ENCODE peak calls at places on chromosome 20, in ten cellular contexts. One of them, this sample, is unnamed.

GRCh38 chr20:47821481-47822100 is 36.3 kb upstream of the SULF2 start:
- DNase-seq in HFFc6: no peak
- DNase-seq in stimulated activated CD4-positive, alpha-beta T cell treated with anti-CD3 and anti-CD28 coated beads, Interleukin-2, amount 100 ng/mL, for 4 hours: no peak
- DNase-seq in heart right ventricle: no peak
- DNase-seq in fibroblast of pulmonary artery: no peak
- DNase-seq in hypothalamus: no peak
- DNase-seq in stimulated activated CD8-positive, alpha-beta memory T cell treated with anti-CD3 and anti-CD28 coated beads, Interleukin-2, amount 100 ng/mL, for 1 hour: no peak
- DNase-seq in Karpas-422: no peak
- DNase-seq in NCI-H1105: no peak
- DNase-seq in dorsolateral prefrontal cortex: no peak
- DNase-seq in this sample: no peak

GRCh38 chr20:36924167-36925045 is 27.1 kb downstream of the SAMHD1 start:
- DNase-seq in dorsolateral prefrontal cortex: no peak
- DNase-seq in NCI-H1105: no peak
- DNase-seq in HFFc6: no peak
- DNase-seq in stimulated activated CD4-positive, alpha-beta T cell treated with anti-CD3 and anti-CD28 coated beads, Interleukin-2, amount 100 ng/mL, for 4 hours: no peak
- DNase-seq in Karpas-422: peak
- DNase-seq in fibroblast of pulmonary artery: no peak
- DNase-seq in heart right ventricle: no peak
- DNase-seq in hypothalamus: no peak
- DNase-seq in stimulated activated CD8-positive, alpha-beta memory T cell treated with anti-CD3 and anti-CD28 coated beads, Interleukin-2, amount 100 ng/mL, for 1 hour: no peak
- DNase-seq in this sample: no peak

GRCh38 chr20:9978395-9979004 is 56.3 kb upstream of the ANKEF1 start:
- DNase-seq in heart right ventricle: peak
- DNase-seq in Karpas-422: peak
- DNase-seq in dorsolateral prefrontal cortex: no peak
- DNase-seq in stimulated activated CD8-positive, alpha-beta memory T cell treated with anti-CD3 and anti-CD28 coated beads, Interleukin-2, amount 100 ng/mL, for 1 hour: no peak
- DNase-seq in stimulated activated CD4-positive, alpha-beta T cell treated with anti-CD3 and anti-CD28 coated beads, Interleukin-2, amount 100 ng/mL, for 4 hours: peak
- DNase-seq in fibroblast of pulmonary artery: peak
- DNase-seq in HFFc6: peak
- DNase-seq in hypothalamus: peak
- DNase-seq in NCI-H1105: peak
- DNase-seq in this sample: peak

GRCh38 chr20:46767127-46767761 is 57.8 kb downstream of the SLC2A10 start:
- DNase-seq in HFFc6: peak
- DNase-seq in fibroblast of pulmonary artery: peak
- DNase-seq in stimulated activated CD8-positive, alpha-beta memory T cell treated with anti-CD3 and anti-CD28 coated beads, Interleukin-2, amount 100 ng/mL, for 1 hour: no peak
- DNase-seq in dorsolateral prefrontal cortex: no peak
- DNase-seq in hypothalamus: no peak
- DNase-seq in stimulated activated CD4-positive, alpha-beta T cell treated with anti-CD3 and anti-CD28 coated beads, Interleukin-2, amount 100 ng/mL, for 4 hours: no peak
- DNase-seq in heart right ventricle: no peak
- DNase-seq in Karpas-422: peak
- DNase-seq in NCI-H1105: peak
- DNase-seq in this sample: peak

GRCh38 chr20:24136659-24137246 is 148.2 kb upstream of the GGTLC1 start:
- DNase-seq in stimulated activated CD8-positive, alpha-beta memory T cell treated with anti-CD3 and anti-CD28 coated beads, Interleukin-2, amount 100 ng/mL, for 1 hour: no peak
- DNase-seq in fibroblast of pulmonary artery: no peak
- DNase-seq in Karpas-422: no peak
- DNase-seq in HFFc6: no peak
- DNase-seq in dorsolateral prefrontal cortex: no peak
- DNase-seq in hypothalamus: no peak
- DNase-seq in NCI-H1105: no peak
- DNase-seq in stimulated activated CD4-positive, alpha-beta T cell treated with anti-CD3 and anti-CD28 coated beads, Interleukin-2, amount 100 ng/mL, for 4 hours: no peak
- DNase-seq in heart right ventricle: no peak
- DNase-seq in this sample: no peak

GRCh38 chr20:39112196-39112743 is 150.1 kb downstream of the DHX35 start:
- DNase-seq in stimulated activated CD8-positive, alpha-beta memory T cell treated with anti-CD3 and anti-CD28 coated beads, Interleukin-2, amount 100 ng/mL, for 1 hour: no peak
- DNase-seq in dorsolateral prefrontal cortex: peak
- DNase-seq in heart right ventricle: peak
- DNase-seq in NCI-H1105: peak
- DNase-seq in hypothalamus: peak
- DNase-seq in Karpas-422: peak
- DNase-seq in fibroblast of pulmonary artery: peak
- DNase-seq in stimulated activated CD4-positive, alpha-beta T cell treated with anti-CD3 and anti-CD28 coated beads, Interleukin-2, amount 100 ng/mL, for 4 hours: no peak
- DNase-seq in HFFc6: peak
- DNase-seq in this sample: peak

GRCh38 chr20:48156521-48156920 is 371.2 kb upstream of the SULF2 start:
- DNase-seq in stimulated activated CD4-positive, alpha-beta T cell treated with anti-CD3 and anti-CD28 coated beads, Interleukin-2, amount 100 ng/mL, for 4 hours: no peak
- DNase-seq in heart right ventricle: no peak
- DNase-seq in fibroblast of pulmonary artery: no peak
- DNase-seq in Karpas-422: no peak
- DNase-seq in HFFc6: no peak
- DNase-seq in NCI-H1105: no peak
- DNase-seq in hypothalamus: no peak
- DNase-seq in stimulated activated CD8-positive, alpha-beta memory T cell treated with anti-CD3 and anti-CD28 coated beads, Interleukin-2, amount 100 ng/mL, for 1 hour: no peak
- DNase-seq in dorsolateral prefrontal cortex: no peak
- DNase-seq in this sample: no peak

GRCh38 chr20:62387993-62388635 is 1.2 kb downstream of the RPS21 start:
- DNase-seq in fibroblast of pulmonary artery: no peak
- DNase-seq in hypothalamus: no peak
- DNase-seq in stimulated activated CD8-positive, alpha-beta memory T cell treated with anti-CD3 and anti-CD28 coated beads, Interleukin-2, amount 100 ng/mL, for 1 hour: no peak
- DNase-seq in NCI-H1105: no peak
- DNase-seq in dorsolateral prefrontal cortex: no peak
- DNase-seq in heart right ventricle: no peak
- DNase-seq in HFFc6: no peak
- DNase-seq in Karpas-422: no peak
- DNase-seq in stimulated activated CD4-positive, alpha-beta T cell treated with anti-CD3 and anti-CD28 coated beads, Interleukin-2, amount 100 ng/mL, for 4 hours: no peak
- DNase-seq in this sample: no peak

GRCh38 chr20:50727792-50728485 is 3.4 kb upstream of the PARD6B start:
- DNase-seq in HFFc6: no peak
- DNase-seq in hypothalamus: no peak
- DNase-seq in stimulated activated CD4-positive, alpha-beta T cell treated with anti-CD3 and anti-CD28 coated beads, Interleukin-2, amount 100 ng/mL, for 4 hours: no peak
- DNase-seq in fibroblast of pulmonary artery: no peak
- DNase-seq in heart right ventricle: no peak
- DNase-seq in Karpas-422: no peak
- DNase-seq in stimulated activated CD8-positive, alpha-beta memory T cell treated with anti-CD3 and anti-CD28 coated beads, Interleukin-2, amount 100 ng/mL, for 1 hour: no peak
- DNase-seq in dorsolateral prefrontal cortex: no peak
- DNase-seq in NCI-H1105: no peak
- DNase-seq in this sample: no peak

GRCh38 chr20:54219751-54220426 is 12.0 kb downstream of the PFDN4 start:
- DNase-seq in hypothalamus: no peak
- DNase-seq in heart right ventricle: no peak
- DNase-seq in fibroblast of pulmonary artery: peak
- DNase-seq in HFFc6: peak
- DNase-seq in NCI-H1105: no peak
- DNase-seq in stimulated activated CD8-positive, alpha-beta memory T cell treated with anti-CD3 and anti-CD28 coated beads, Interleukin-2, amount 100 ng/mL, for 1 hour: no peak
- DNase-seq in stimulated activated CD4-positive, alpha-beta T cell treated with anti-CD3 and anti-CD28 coated beads, Interleukin-2, amount 100 ng/mL, for 4 hours: no peak
- DNase-seq in Karpas-422: peak
- DNase-seq in dorsolateral prefrontal cortex: no peak
- DNase-seq in this sample: no peak

GRCh38 chr20:38843346-38843745 is 37.8 kb downstream of the PPP1R16B start:
- DNase-seq in hypothalamus: no peak
- DNase-seq in fibroblast of pulmonary artery: no peak
- DNase-seq in heart right ventricle: no peak
- DNase-seq in Karpas-422: no peak
- DNase-seq in NCI-H1105: no peak
- DNase-seq in stimulated activated CD8-positive, alpha-beta memory T cell treated with anti-CD3 and anti-CD28 coated beads, Interleukin-2, amount 100 ng/mL, for 1 hour: peak
- DNase-seq in stimulated activated CD4-positive, alpha-beta T cell treated with anti-CD3 and anti-CD28 coated beads, Interleukin-2, amount 100 ng/mL, for 4 hours: peak
- DNase-seq in dorsolateral prefrontal cortex: no peak
- DNase-seq in HFFc6: no peak
- DNase-seq in this sample: no peak

GRCh38 chr20:35511814-35512420 is 17.5 kb downstream of the C20orf173 start:
- DNase-seq in NCI-H1105: peak
- DNase-seq in dorsolateral prefrontal cortex: peak
- DNase-seq in Karpas-422: peak
- DNase-seq in stimulated activated CD8-positive, alpha-beta memory T cell treated with anti-CD3 and anti-CD28 coated beads, Interleukin-2, amount 100 ng/mL, for 1 hour: no peak
- DNase-seq in fibroblast of pulmonary artery: peak
- DNase-seq in stimulated activated CD4-positive, alpha-beta T cell treated with anti-CD3 and anti-CD28 coated beads, Interleukin-2, amount 100 ng/mL, for 4 hours: no peak
- DNase-seq in HFFc6: peak
- DNase-seq in heart right ventricle: no peak
- DNase-seq in hypothalamus: peak
- DNase-seq in this sample: peak

GRCh38 chr20:15561707-15562106 is 1011.5 kb downstream of the KIF16B start:
- DNase-seq in Karpas-422: no peak
- DNase-seq in stimulated activated CD8-positive, alpha-beta memory T cell treated with anti-CD3 and anti-CD28 coated beads, Interleukin-2, amount 100 ng/mL, for 1 hour: no peak
- DNase-seq in heart right ventricle: no peak
- DNase-seq in dorsolateral prefrontal cortex: peak
- DNase-seq in HFFc6: no peak
- DNase-seq in stimulated activated CD4-positive, alpha-beta T cell treated with anti-CD3 and anti-CD28 coated beads, Interleukin-2, amount 100 ng/mL, for 4 hours: no peak
- DNase-seq in hypothalamus: peak
- DNase-seq in fibroblast of pulmonary artery: no peak
- DNase-seq in NCI-H1105: no peak
- DNase-seq in this sample: no peak

GRCh38 chr20:43537921-43538854 is 20.6 kb upstream of the SGK2 start:
- DNase-seq in NCI-H1105: peak
- DNase-seq in stimulated activated CD8-positive, alpha-beta memory T cell treated with anti-CD3 and anti-CD28 coated beads, Interleukin-2, amount 100 ng/mL, for 1 hour: peak
- DNase-seq in fibroblast of pulmonary artery: peak
- DNase-seq in dorsolateral prefrontal cortex: peak
- DNase-seq in HFFc6: peak
- DNase-seq in heart right ventricle: peak
- DNase-seq in Karpas-422: peak
- DNase-seq in hypothalamus: peak
- DNase-seq in stimulated activated CD4-positive, alpha-beta T cell treated with anti-CD3 and anti-CD28 coated beads, Interleukin-2, amount 100 ng/mL, for 4 hours: peak
- DNase-seq in this sample: peak

GRCh38 chr20:49306903-49307336 is 29.1 kb upstream of the ZNFX1 start:
- DNase-seq in HFFc6: no peak
- DNase-seq in NCI-H1105: peak
- DNase-seq in stimulated activated CD8-positive, alpha-beta memory T cell treated with anti-CD3 and anti-CD28 coated beads, Interleukin-2, amount 100 ng/mL, for 1 hour: no peak
- DNase-seq in heart right ventricle: no peak
- DNase-seq in stimulated activated CD4-positive, alpha-beta T cell treated with anti-CD3 and anti-CD28 coated beads, Interleukin-2, amount 100 ng/mL, for 4 hours: no peak
- DNase-seq in dorsolateral prefrontal cortex: no peak
- DNase-seq in Karpas-422: no peak
- DNase-seq in hypothalamus: no peak
- DNase-seq in fibroblast of pulmonary artery: no peak
- DNase-seq in this sample: no peak

GRCh38 chr20:32190608-32191415 is 16.7 kb downstream of the PLAGL2 start:
- DNase-seq in stimulated activated CD8-positive, alpha-beta memory T cell treated with anti-CD3 and anti-CD28 coated beads, Interleukin-2, amount 100 ng/mL, for 1 hour: no peak
- DNase-seq in NCI-H1105: peak
- DNase-seq in heart right ventricle: no peak
- DNase-seq in Karpas-422: no peak
- DNase-seq in hypothalamus: no peak
- DNase-seq in dorsolateral prefrontal cortex: no peak
- DNase-seq in stimulated activated CD4-positive, alpha-beta T cell treated with anti-CD3 and anti-CD28 coated beads, Interleukin-2, amount 100 ng/mL, for 4 hours: no peak
- DNase-seq in fibroblast of pulmonary artery: no peak
- DNase-seq in HFFc6: no peak
- DNase-seq in this sample: no peak

GRCh38 chr20:8932192-8933150 is 136.4 kb upstream of the PLCB4 start:
- DNase-seq in fibroblast of pulmonary artery: peak
- DNase-seq in dorsolateral prefrontal cortex: no peak
- DNase-seq in NCI-H1105: no peak
- DNase-seq in stimulated activated CD8-positive, alpha-beta memory T cell treated with anti-CD3 and anti-CD28 coated beads, Interleukin-2, amount 100 ng/mL, for 1 hour: no peak
- DNase-seq in HFFc6: peak
- DNase-seq in Karpas-422: no peak
- DNase-seq in stimulated activated CD4-positive, alpha-beta T cell treated with anti-CD3 and anti-CD28 coated beads, Interleukin-2, amount 100 ng/mL, for 4 hours: no peak
- DNase-seq in hypothalamus: no peak
- DNase-seq in heart right ventricle: peak
- DNase-seq in this sample: no peak

GRCh38 chr20:10239954-10240353 is 21.3 kb downstream of the SNAP25 start:
- DNase-seq in HFFc6: no peak
- DNase-seq in stimulated activated CD8-positive, alpha-beta memory T cell treated with anti-CD3 and anti-CD28 coated beads, Interleukin-2, amount 100 ng/mL, for 1 hour: no peak
- DNase-seq in hypothalamus: no peak
- DNase-seq in Karpas-422: no peak
- DNase-seq in fibroblast of pulmonary artery: peak
- DNase-seq in heart right ventricle: no peak
- DNase-seq in NCI-H1105: peak
- DNase-seq in dorsolateral prefrontal cortex: peak
- DNase-seq in stimulated activated CD4-positive, alpha-beta T cell treated with anti-CD3 and anti-CD28 coated beads, Interleukin-2, amount 100 ng/mL, for 4 hours: no peak
- DNase-seq in this sample: peak

GRCh38 chr20:24780648-24781047 is 168.4 kb upstream of the CST7 start:
- DNase-seq in HFFc6: no peak
- DNase-seq in stimulated activated CD4-positive, alpha-beta T cell treated with anti-CD3 and anti-CD28 coated beads, Interleukin-2, amount 100 ng/mL, for 4 hours: no peak
- DNase-seq in Karpas-422: no peak
- DNase-seq in heart right ventricle: no peak
- DNase-seq in dorsolateral prefrontal cortex: no peak
- DNase-seq in stimulated activated CD8-positive, alpha-beta memory T cell treated with anti-CD3 and anti-CD28 coated beads, Interleukin-2, amount 100 ng/mL, for 1 hour: no peak
- DNase-seq in NCI-H1105: no peak
- DNase-seq in fibroblast of pulmonary artery: no peak
- DNase-seq in hypothalamus: no peak
- DNase-seq in this sample: no peak

GRCh38 chr20:9532069-9532809 is 17.8 kb downstream of the LAMP5 start:
- DNase-seq in stimulated activated CD8-positive, alpha-beta memory T cell treated with anti-CD3 and anti-CD28 coated beads, Interleukin-2, amount 100 ng/mL, for 1 hour: no peak
- DNase-seq in heart right ventricle: no peak
- DNase-seq in hypothalamus: no peak
- DNase-seq in HFFc6: no peak
- DNase-seq in fibroblast of pulmonary artery: no peak
- DNase-seq in dorsolateral prefrontal cortex: no peak
- DNase-seq in Karpas-422: no peak
- DNase-seq in stimulated activated CD4-positive, alpha-beta T cell treated with anti-CD3 and anti-CD28 coated beads, Interleukin-2, amount 100 ng/mL, for 4 hours: no peak
- DNase-seq in NCI-H1105: no peak
- DNase-seq in this sample: no peak

GRCh38 chr20:3812259-3812681 is 8.1 kb upstream of the AP5S1 start:
- DNase-seq in Karpas-422: no peak
- DNase-seq in NCI-H1105: no peak
- DNase-seq in stimulated activated CD8-positive, alpha-beta memory T cell treated with anti-CD3 and anti-CD28 coated beads, Interleukin-2, amount 100 ng/mL, for 1 hour: no peak
- DNase-seq in dorsolateral prefrontal cortex: no peak
- DNase-seq in stimulated activated CD4-positive, alpha-beta T cell treated with anti-CD3 and anti-CD28 coated beads, Interleukin-2, amount 100 ng/mL, for 4 hours: no peak
- DNase-seq in HFFc6: no peak
- DNase-seq in fibroblast of pulmonary artery: no peak
- DNase-seq in hypothalamus: no peak
- DNase-seq in heart right ventricle: no peak
- DNase-seq in this sample: no peak

GRCh38 chr20:33702861-33703260 is 16.7 kb upstream of the E2F1 start:
- DNase-seq in heart right ventricle: peak
- DNase-seq in Karpas-422: no peak
- DNase-seq in hypothalamus: no peak
- DNase-seq in dorsolateral prefrontal cortex: peak
- DNase-seq in NCI-H1105: peak
- DNase-seq in fibroblast of pulmonary artery: no peak
- DNase-seq in HFFc6: no peak
- DNase-seq in stimulated activated CD8-positive, alpha-beta memory T cell treated with anti-CD3 and anti-CD28 coated beads, Interleukin-2, amount 100 ng/mL, for 1 hour: no peak
- DNase-seq in stimulated activated CD4-positive, alpha-beta T cell treated with anti-CD3 and anti-CD28 coated beads, Interleukin-2, amount 100 ng/mL, for 4 hours: no peak
- DNase-seq in this sample: no peak

GRCh38 chr20:49641683-49642649 is 71.7 kb downstream of the B4GALT5 start:
- DNase-seq in stimulated activated CD8-positive, alpha-beta memory T cell treated with anti-CD3 and anti-CD28 coated beads, Interleukin-2, amount 100 ng/mL, for 1 hour: no peak
- DNase-seq in stimulated activated CD4-positive, alpha-beta T cell treated with anti-CD3 and anti-CD28 coated beads, Interleukin-2, amount 100 ng/mL, for 4 hours: no peak
- DNase-seq in heart right ventricle: no peak
- DNase-seq in Karpas-422: no peak
- DNase-seq in fibroblast of pulmonary artery: no peak
- DNase-seq in HFFc6: no peak
- DNase-seq in dorsolateral prefrontal cortex: no peak
- DNase-seq in NCI-H1105: peak
- DNase-seq in hypothalamus: no peak
- DNase-seq in this sample: peak

GRCh38 chr20:39568090-39568489 is 605.9 kb downstream of the DHX35 start:
- DNase-seq in dorsolateral prefrontal cortex: no peak
- DNase-seq in stimulated activated CD4-positive, alpha-beta T cell treated with anti-CD3 and anti-CD28 coated beads, Interleukin-2, amount 100 ng/mL, for 4 hours: no peak
- DNase-seq in fibroblast of pulmonary artery: no peak
- DNase-seq in stimulated activated CD8-positive, alpha-beta memory T cell treated with anti-CD3 and anti-CD28 coated beads, Interleukin-2, amount 100 ng/mL, for 1 hour: no peak
- DNase-seq in hypothalamus: no peak
- DNase-seq in heart right ventricle: no peak
- DNase-seq in HFFc6: no peak
- DNase-seq in NCI-H1105: no peak
- DNase-seq in Karpas-422: peak
- DNase-seq in this sample: no peak

GRCh38 chr20:634526-634925 is 18.5 kb downstream of the SRXN1 start:
- DNase-seq in heart right ventricle: no peak
- DNase-seq in HFFc6: no peak
- DNase-seq in dorsolateral prefrontal cortex: peak
- DNase-seq in stimulated activated CD8-positive, alpha-beta memory T cell treated with anti-CD3 and anti-CD28 coated beads, Interleukin-2, amount 100 ng/mL, for 1 hour: no peak
- DNase-seq in stimulated activated CD4-positive, alpha-beta T cell treated with anti-CD3 and anti-CD28 coated beads, Interleukin-2, amount 100 ng/mL, for 4 hours: no peak
- DNase-seq in NCI-H1105: peak
- DNase-seq in fibroblast of pulmonary artery: no peak
- DNase-seq in hypothalamus: peak
- DNase-seq in Karpas-422: no peak
- DNase-seq in this sample: no peak

GRCh38 chr20:44448753-44449546 is 26.7 kb upstream of the TTPAL start:
- DNase-seq in Karpas-422: peak
- DNase-seq in hypothalamus: no peak
- DNase-seq in dorsolateral prefrontal cortex: no peak
- DNase-seq in fibroblast of pulmonary artery: no peak
- DNase-seq in NCI-H1105: no peak
- DNase-seq in heart right ventricle: no peak
- DNase-seq in stimulated activated CD8-positive, alpha-beta memory T cell treated with anti-CD3 and anti-CD28 coated beads, Interleukin-2, amount 100 ng/mL, for 1 hour: no peak
- DNase-seq in stimulated activated CD4-positive, alpha-beta T cell treated with anti-CD3 and anti-CD28 coated beads, Interleukin-2, amount 100 ng/mL, for 4 hours: no peak
- DNase-seq in HFFc6: no peak
- DNase-seq in this sample: peak

GRCh38 chr20:50704971-50705370 is 13.6 kb upstream of the RIPOR3 start:
- DNase-seq in HFFc6: peak
- DNase-seq in fibroblast of pulmonary artery: peak
- DNase-seq in stimulated activated CD8-positive, alpha-beta memory T cell treated with anti-CD3 and anti-CD28 coated beads, Interleukin-2, amount 100 ng/mL, for 1 hour: no peak
- DNase-seq in heart right ventricle: no peak
- DNase-seq in Karpas-422: no peak
- DNase-seq in NCI-H1105: no peak
- DNase-seq in hypothalamus: no peak
- DNase-seq in stimulated activated CD4-positive, alpha-beta T cell treated with anti-CD3 and anti-CD28 coated beads, Interleukin-2, amount 100 ng/mL, for 4 hours: no peak
- DNase-seq in dorsolateral prefrontal cortex: no peak
- DNase-seq in this sample: no peak

GRCh38 chr20:18533978-18534644 is 26.4 kb downstream of the SEC23B start:
- DNase-seq in HFFc6: no peak
- DNase-seq in fibroblast of pulmonary artery: no peak
- DNase-seq in stimulated activated CD4-positive, alpha-beta T cell treated with anti-CD3 and anti-CD28 coated beads, Interleukin-2, amount 100 ng/mL, for 4 hours: no peak
- DNase-seq in dorsolateral prefrontal cortex: no peak
- DNase-seq in Karpas-422: no peak
- DNase-seq in NCI-H1105: no peak
- DNase-seq in hypothalamus: no peak
- DNase-seq in stimulated activated CD8-positive, alpha-beta memory T cell treated with anti-CD3 and anti-CD28 coated beads, Interleukin-2, amount 100 ng/mL, for 1 hour: no peak
- DNase-seq in heart right ventricle: no peak
- DNase-seq in this sample: no peak

This sample was measured in transverse colon.